ENCODE peak calls at places on chromosomes 5 and 9, in ten cellular contexts. One of them, this sample, is unnamed.

GRCh38 chr5:133861161-133861737 is 107.2 kb downstream of the C5orf15 start:
- DNase-seq in activated T-cell treated with anti-CD3 and anti-CD28 coated beads for 1 hour: no peak
- DNase-seq in lower leg skin: no peak
- DNase-seq in naive B cell: peak
- DNase-seq in brain pericyte: no peak
- DNase-seq in T-cell: no peak
- DNase-seq in stimulated activated CD4-positive, alpha-beta T cell treated with anti-CD3 and anti-CD28 coated beads, Interleukin-2, amount 100 ng/mL, for 48 hours: no peak
- DNase-seq in anterior cingulate cortex: no peak
- DNase-seq in non-pigmented ciliary epithelial cell: no peak
- DNase-seq in LHCN-M2: no peak
- DNase-seq in this sample: no peak

GRCh38 chr5:5738797-5739489 is 316.5 kb downstream of the ICE1 start:
- DNase-seq in activated T-cell treated with anti-CD3 and anti-CD28 coated beads for 1 hour: no peak
- DNase-seq in lower leg skin: no peak
- DNase-seq in naive B cell: no peak
- DNase-seq in brain pericyte: no peak
- DNase-seq in T-cell: no peak
- DNase-seq in stimulated activated CD4-positive, alpha-beta T cell treated with anti-CD3 and anti-CD28 coated beads, Interleukin-2, amount 100 ng/mL, for 48 hours: no peak
- DNase-seq in anterior cingulate cortex: no peak
- DNase-seq in non-pigmented ciliary epithelial cell: no peak
- DNase-seq in LHCN-M2: no peak
- DNase-seq in this sample: no peak

GRCh38 chr5:124289641-124290201 is 456.7 kb downstream of the ZNF608 start:
- DNase-seq in activated T-cell treated with anti-CD3 and anti-CD28 coated beads for 1 hour: no peak
- DNase-seq in lower leg skin: no peak
- DNase-seq in naive B cell: no peak
- DNase-seq in brain pericyte: no peak
- DNase-seq in T-cell: no peak
- DNase-seq in stimulated activated CD4-positive, alpha-beta T cell treated with anti-CD3 and anti-CD28 coated beads, Interleukin-2, amount 100 ng/mL, for 48 hours: no peak
- DNase-seq in anterior cingulate cortex: no peak
- DNase-seq in non-pigmented ciliary epithelial cell: no peak
- DNase-seq in LHCN-M2: no peak
- DNase-seq in this sample: no peak

GRCh38 chr5:6086871-6087270 is 291.5 kb downstream of the MED10 start:
- DNase-seq in activated T-cell treated with anti-CD3 and anti-CD28 coated beads for 1 hour: no peak
- DNase-seq in lower leg skin: no peak
- DNase-seq in naive B cell: no peak
- DNase-seq in brain pericyte: no peak
- DNase-seq in T-cell: no peak
- DNase-seq in stimulated activated CD4-positive, alpha-beta T cell treated with anti-CD3 and anti-CD28 coated beads, Interleukin-2, amount 100 ng/mL, for 48 hours: no peak
- DNase-seq in anterior cingulate cortex: no peak
- DNase-seq in non-pigmented ciliary epithelial cell: no peak
- DNase-seq in LHCN-M2: no peak
- DNase-seq in this sample: no peak

GRCh38 chr5:132024789-132025402 is 13.4 kb upstream of the ACSL6 start:
- DNase-seq in activated T-cell treated with anti-CD3 and anti-CD28 coated beads for 1 hour: no peak
- DNase-seq in lower leg skin: no peak
- DNase-seq in naive B cell: no peak
- DNase-seq in brain pericyte: no peak
- DNase-seq in T-cell: no peak
- DNase-seq in stimulated activated CD4-positive, alpha-beta T cell treated with anti-CD3 and anti-CD28 coated beads, Interleukin-2, amount 100 ng/mL, for 48 hours: no peak
- DNase-seq in anterior cingulate cortex: no peak
- DNase-seq in non-pigmented ciliary epithelial cell: no peak
- DNase-seq in LHCN-M2: no peak
- DNase-seq in this sample: no peak

GRCh38 chr5:168413062-168413461 is 73.2 kb upstream of the RARS1 start:
- DNase-seq in activated T-cell treated with anti-CD3 and anti-CD28 coated beads for 1 hour: no peak
- DNase-seq in lower leg skin: no peak
- DNase-seq in naive B cell: no peak
- DNase-seq in brain pericyte: no peak
- DNase-seq in T-cell: no peak
- DNase-seq in stimulated activated CD4-positive, alpha-beta T cell treated with anti-CD3 and anti-CD28 coated beads, Interleukin-2, amount 100 ng/mL, for 48 hours: no peak
- DNase-seq in anterior cingulate cortex: no peak
- DNase-seq in non-pigmented ciliary epithelial cell: no peak
- DNase-seq in LHCN-M2: no peak
- DNase-seq in this sample: no peak

GRCh38 chr5:145774442-145774841 is 60.7 kb downstream of the PRELID2 start:
- DNase-seq in activated T-cell treated with anti-CD3 and anti-CD28 coated beads for 1 hour: no peak
- DNase-seq in lower leg skin: no peak
- DNase-seq in naive B cell: no peak
- DNase-seq in brain pericyte: no peak
- DNase-seq in T-cell: no peak
- DNase-seq in stimulated activated CD4-positive, alpha-beta T cell treated with anti-CD3 and anti-CD28 coated beads, Interleukin-2, amount 100 ng/mL, for 48 hours: no peak
- DNase-seq in anterior cingulate cortex: no peak
- DNase-seq in non-pigmented ciliary epithelial cell: no peak
- DNase-seq in LHCN-M2: no peak
- DNase-seq in this sample: no peak

GRCh38 chr5:135460246-135461033 is 8.3 kb upstream of the TIFAB start:
- DNase-seq in activated T-cell treated with anti-CD3 and anti-CD28 coated beads for 1 hour: no peak
- DNase-seq in lower leg skin: no peak
- DNase-seq in naive B cell: no peak
- DNase-seq in brain pericyte: no peak
- DNase-seq in T-cell: no peak
- DNase-seq in stimulated activated CD4-positive, alpha-beta T cell treated with anti-CD3 and anti-CD28 coated beads, Interleukin-2, amount 100 ng/mL, for 48 hours: no peak
- DNase-seq in anterior cingulate cortex: no peak
- DNase-seq in non-pigmented ciliary epithelial cell: no peak
- DNase-seq in LHCN-M2: no peak
- DNase-seq in this sample: no peak

GRCh38 chr5:123125172-123125508 is 36.1 kb downstream of the PRDM6 start:
- DNase-seq in activated T-cell treated with anti-CD3 and anti-CD28 coated beads for 1 hour: no peak
- DNase-seq in lower leg skin: no peak
- DNase-seq in naive B cell: no peak
- DNase-seq in brain pericyte: no peak
- DNase-seq in T-cell: no peak
- DNase-seq in stimulated activated CD4-positive, alpha-beta T cell treated with anti-CD3 and anti-CD28 coated beads, Interleukin-2, amount 100 ng/mL, for 48 hours: no peak
- DNase-seq in anterior cingulate cortex: no peak
- DNase-seq in non-pigmented ciliary epithelial cell: no peak
- DNase-seq in LHCN-M2: peak
- DNase-seq in this sample: no peak

GRCh38 chr9:113609562-113610318 is 146.2 kb downstream of the RGS3 start:
- DNase-seq in activated T-cell treated with anti-CD3 and anti-CD28 coated beads for 1 hour: no peak
- DNase-seq in lower leg skin: no peak
- DNase-seq in naive B cell: no peak
- DNase-seq in brain pericyte: no peak
- DNase-seq in T-cell: no peak
- DNase-seq in stimulated activated CD4-positive, alpha-beta T cell treated with anti-CD3 and anti-CD28 coated beads, Interleukin-2, amount 100 ng/mL, for 48 hours: no peak
- DNase-seq in anterior cingulate cortex: no peak
- DNase-seq in non-pigmented ciliary epithelial cell: no peak
- DNase-seq in LHCN-M2: peak
- DNase-seq in this sample: peak

GRCh38 chr5:132419517-132420468 is 50.3 kb downstream of the SLC22A5 start:
- DNase-seq in activated T-cell treated with anti-CD3 and anti-CD28 coated beads for 1 hour: peak
- DNase-seq in lower leg skin: no peak
- DNase-seq in naive B cell: peak
- DNase-seq in brain pericyte: peak
- DNase-seq in T-cell: no peak
- DNase-seq in stimulated activated CD4-positive, alpha-beta T cell treated with anti-CD3 and anti-CD28 coated beads, Interleukin-2, amount 100 ng/mL, for 48 hours: peak
- DNase-seq in anterior cingulate cortex: peak
- DNase-seq in non-pigmented ciliary epithelial cell: no peak
- DNase-seq in LHCN-M2: peak
- DNase-seq in this sample: peak

GRCh38 chr9:137550958-137551655 is 572 bp upstream of the MRPL41 start:
- DNase-seq in activated T-cell treated with anti-CD3 and anti-CD28 coated beads for 1 hour: no peak
- DNase-seq in lower leg skin: peak
- DNase-seq in naive B cell: no peak
- DNase-seq in brain pericyte: no peak
- DNase-seq in T-cell: no peak
- DNase-seq in stimulated activated CD4-positive, alpha-beta T cell treated with anti-CD3 and anti-CD28 coated beads, Interleukin-2, amount 100 ng/mL, for 48 hours: peak
- DNase-seq in anterior cingulate cortex: no peak
- DNase-seq in non-pigmented ciliary epithelial cell: no peak
- DNase-seq in LHCN-M2: peak
- DNase-seq in this sample: no peak

GRCh38 chr9:22279621-22280020 is 167.0 kb upstream of the DMRTA1 start:
- DNase-seq in activated T-cell treated with anti-CD3 and anti-CD28 coated beads for 1 hour: no peak
- DNase-seq in lower leg skin: no peak
- DNase-seq in naive B cell: no peak
- DNase-seq in brain pericyte: no peak
- DNase-seq in T-cell: no peak
- DNase-seq in stimulated activated CD4-positive, alpha-beta T cell treated with anti-CD3 and anti-CD28 coated beads, Interleukin-2, amount 100 ng/mL, for 48 hours: no peak
- DNase-seq in anterior cingulate cortex: no peak
- DNase-seq in non-pigmented ciliary epithelial cell: no peak
- DNase-seq in LHCN-M2: peak
- DNase-seq in this sample: no peak

GRCh38 chr5:68330564-68330963 is 115.0 kb downstream of the PIK3R1 start:
- DNase-seq in activated T-cell treated with anti-CD3 and anti-CD28 coated beads for 1 hour: no peak
- DNase-seq in lower leg skin: no peak
- DNase-seq in naive B cell: no peak
- DNase-seq in brain pericyte: no peak
- DNase-seq in T-cell: no peak
- DNase-seq in stimulated activated CD4-positive, alpha-beta T cell treated with anti-CD3 and anti-CD28 coated beads, Interleukin-2, amount 100 ng/mL, for 48 hours: no peak
- DNase-seq in anterior cingulate cortex: no peak
- DNase-seq in non-pigmented ciliary epithelial cell: no peak
- DNase-seq in LHCN-M2: peak
- DNase-seq in this sample: no peak

GRCh38 chr9:1458503-1458902 is 408.3 kb downstream of the DMRT2 start:
- DNase-seq in activated T-cell treated with anti-CD3 and anti-CD28 coated beads for 1 hour: no peak
- DNase-seq in lower leg skin: peak
- DNase-seq in naive B cell: no peak
- DNase-seq in brain pericyte: no peak
- DNase-seq in T-cell: no peak
- DNase-seq in stimulated activated CD4-positive, alpha-beta T cell treated with anti-CD3 and anti-CD28 coated beads, Interleukin-2, amount 100 ng/mL, for 48 hours: no peak
- DNase-seq in anterior cingulate cortex: no peak
- DNase-seq in non-pigmented ciliary epithelial cell: peak
- DNase-seq in LHCN-M2: peak
- DNase-seq in this sample: no peak

GRCh38 chr9:33852216-33852826 is 35.4 kb downstream of the UBE2R2 start:
- DNase-seq in activated T-cell treated with anti-CD3 and anti-CD28 coated beads for 1 hour: peak
- DNase-seq in lower leg skin: peak
- DNase-seq in naive B cell: peak
- DNase-seq in brain pericyte: no peak
- DNase-seq in T-cell: peak
- DNase-seq in stimulated activated CD4-positive, alpha-beta T cell treated with anti-CD3 and anti-CD28 coated beads, Interleukin-2, amount 100 ng/mL, for 48 hours: no peak
- DNase-seq in anterior cingulate cortex: no peak
- DNase-seq in non-pigmented ciliary epithelial cell: no peak
- DNase-seq in LHCN-M2: peak
- DNase-seq in this sample: peak

GRCh38 chr5:31029925-31030324 is 163.6 kb upstream of the CDH6 start:
- DNase-seq in activated T-cell treated with anti-CD3 and anti-CD28 coated beads for 1 hour: no peak
- DNase-seq in lower leg skin: no peak
- DNase-seq in naive B cell: no peak
- DNase-seq in brain pericyte: no peak
- DNase-seq in T-cell: no peak
- DNase-seq in stimulated activated CD4-positive, alpha-beta T cell treated with anti-CD3 and anti-CD28 coated beads, Interleukin-2, amount 100 ng/mL, for 48 hours: no peak
- DNase-seq in anterior cingulate cortex: no peak
- DNase-seq in non-pigmented ciliary epithelial cell: no peak
- DNase-seq in LHCN-M2: no peak
- DNase-seq in this sample: no peak

GRCh38 chr9:19104528-19105282 is 2.0 kb upstream of the HAUS6 start:
- DNase-seq in activated T-cell treated with anti-CD3 and anti-CD28 coated beads for 1 hour: no peak
- DNase-seq in lower leg skin: peak
- DNase-seq in naive B cell: no peak
- DNase-seq in brain pericyte: no peak
- DNase-seq in T-cell: no peak
- DNase-seq in stimulated activated CD4-positive, alpha-beta T cell treated with anti-CD3 and anti-CD28 coated beads, Interleukin-2, amount 100 ng/mL, for 48 hours: no peak
- DNase-seq in anterior cingulate cortex: no peak
- DNase-seq in non-pigmented ciliary epithelial cell: no peak
- DNase-seq in LHCN-M2: no peak
- DNase-seq in this sample: no peak

GRCh38 chr9:114266969-114267368 is 55.9 kb upstream of the ORM1 start:
- DNase-seq in activated T-cell treated with anti-CD3 and anti-CD28 coated beads for 1 hour: no peak
- DNase-seq in lower leg skin: no peak
- DNase-seq in naive B cell: no peak
- DNase-seq in brain pericyte: no peak
- DNase-seq in T-cell: no peak
- DNase-seq in stimulated activated CD4-positive, alpha-beta T cell treated with anti-CD3 and anti-CD28 coated beads, Interleukin-2, amount 100 ng/mL, for 48 hours: no peak
- DNase-seq in anterior cingulate cortex: no peak
- DNase-seq in non-pigmented ciliary epithelial cell: no peak
- DNase-seq in LHCN-M2: no peak
- DNase-seq in this sample: no peak

This sample was measured in mucosa of gallbladder.